ENCODE peak calls at places on chromosomes 4 and X, in ten cellular contexts. One of them, this sample, is unnamed.

GRCh38 chr4:90745176-90745575 is 618.0 kb downstream of the CCSER1 start:
- DNase-seq in PC-3: peak; percentile 85
- DNase-seq in NCI-H2081: no peak
- DNase-seq in sigmoid colon: no peak
- DNase-seq in NCI-H1105: no peak
- DNase-seq in activated T-cell treated with anti-CD3 and anti-CD28 coated beads for 1 hour: no peak
- DNase-seq in stimulated activated CD8-positive, alpha-beta memory T cell treated with anti-CD3 and anti-CD28 coated beads, Interleukin-4, amount 100 ng/mL, for 1 hour: no peak
- DNase-seq in EL: no peak
- DNase-seq in neural crest cell: no peak
- DNase-seq in HEK293T: no peak
- DNase-seq in this sample: no peak

GRCh38 chr4:26873391-26874026 is 12.9 kb downstream of the STIM2 start:
- DNase-seq in PC-3: no peak
- DNase-seq in NCI-H2081: no peak
- DNase-seq in sigmoid colon: no peak
- DNase-seq in NCI-H1105: no peak
- DNase-seq in activated T-cell treated with anti-CD3 and anti-CD28 coated beads for 1 hour: peak; percentile 17
- DNase-seq in stimulated activated CD8-positive, alpha-beta memory T cell treated with anti-CD3 and anti-CD28 coated beads, Interleukin-4, amount 100 ng/mL, for 1 hour: peak; percentile 25
- DNase-seq in EL: no peak
- DNase-seq in neural crest cell: no peak
- DNase-seq in HEK293T: no peak
- DNase-seq in this sample: no peak

GRCh38 chr4:83112678-83113428 is 1.7 kb downstream of the PLAC8 start:
- DNase-seq in PC-3: no peak
- DNase-seq in NCI-H2081: no peak
- DNase-seq in sigmoid colon: no peak
- DNase-seq in NCI-H1105: no peak
- DNase-seq in activated T-cell treated with anti-CD3 and anti-CD28 coated beads for 1 hour: no peak
- DNase-seq in stimulated activated CD8-positive, alpha-beta memory T cell treated with anti-CD3 and anti-CD28 coated beads, Interleukin-4, amount 100 ng/mL, for 1 hour: no peak
- DNase-seq in EL: peak; percentile 93
- DNase-seq in neural crest cell: no peak
- DNase-seq in HEK293T: no peak
- DNase-seq in this sample: no peak

GRCh38 chrX:47831788-47832187 is 4.9 kb upstream of the ZNF81 start:
- DNase-seq in PC-3: peak; percentile 73
- DNase-seq in NCI-H2081: peak; percentile 53
- DNase-seq in sigmoid colon: no peak
- DNase-seq in NCI-H1105: peak; percentile 34
- DNase-seq in activated T-cell treated with anti-CD3 and anti-CD28 coated beads for 1 hour: peak; percentile 35
- DNase-seq in stimulated activated CD8-positive, alpha-beta memory T cell treated with anti-CD3 and anti-CD28 coated beads, Interleukin-4, amount 100 ng/mL, for 1 hour: peak; percentile 15
- DNase-seq in EL: peak; percentile 37
- DNase-seq in neural crest cell: peak; percentile 27
- DNase-seq in HEK293T: peak; percentile 63
- DNase-seq in this sample: peak; percentile 2

GRCh38 chrX:119292445-119292844 is 56.4 kb downstream of the PGRMC1 start:
- DNase-seq in PC-3: peak; percentile 32
- DNase-seq in NCI-H2081: no peak
- DNase-seq in sigmoid colon: no peak
- DNase-seq in NCI-H1105: no peak
- DNase-seq in activated T-cell treated with anti-CD3 and anti-CD28 coated beads for 1 hour: no peak
- DNase-seq in stimulated activated CD8-positive, alpha-beta memory T cell treated with anti-CD3 and anti-CD28 coated beads, Interleukin-4, amount 100 ng/mL, for 1 hour: no peak
- DNase-seq in EL: no peak
- DNase-seq in neural crest cell: no peak
- DNase-seq in HEK293T: no peak
- DNase-seq in this sample: no peak

GRCh38 chr4:155025762-155026457 is 182.5 kb upstream of the NPY2R start:
- DNase-seq in PC-3: peak; percentile 79
- DNase-seq in NCI-H2081: no peak
- DNase-seq in sigmoid colon: no peak
- DNase-seq in NCI-H1105: no peak
- DNase-seq in activated T-cell treated with anti-CD3 and anti-CD28 coated beads for 1 hour: no peak
- DNase-seq in stimulated activated CD8-positive, alpha-beta memory T cell treated with anti-CD3 and anti-CD28 coated beads, Interleukin-4, amount 100 ng/mL, for 1 hour: no peak
- DNase-seq in EL: peak; percentile 8
- DNase-seq in neural crest cell: peak; percentile 51
- DNase-seq in HEK293T: peak; percentile 66
- DNase-seq in this sample: peak; percentile 30

GRCh38 chrX:155071694-155072215 is 447 bp downstream of the BRCC3 start:
- DNase-seq in PC-3: no peak
- DNase-seq in NCI-H2081: no peak
- DNase-seq in sigmoid colon: peak; percentile 68
- DNase-seq in NCI-H1105: no peak
- DNase-seq in activated T-cell treated with anti-CD3 and anti-CD28 coated beads for 1 hour: no peak
- DNase-seq in stimulated activated CD8-positive, alpha-beta memory T cell treated with anti-CD3 and anti-CD28 coated beads, Interleukin-4, amount 100 ng/mL, for 1 hour: no peak
- DNase-seq in EL: peak; percentile 8
- DNase-seq in neural crest cell: peak; percentile 6
- DNase-seq in HEK293T: no peak
- DNase-seq in this sample: no peak

GRCh38 chr4:95505149-95505548 is 43.6 kb downstream of the UNC5C start:
- DNase-seq in PC-3: no peak
- DNase-seq in NCI-H2081: no peak
- DNase-seq in sigmoid colon: no peak
- DNase-seq in NCI-H1105: no peak
- DNase-seq in activated T-cell treated with anti-CD3 and anti-CD28 coated beads for 1 hour: no peak
- DNase-seq in stimulated activated CD8-positive, alpha-beta memory T cell treated with anti-CD3 and anti-CD28 coated beads, Interleukin-4, amount 100 ng/mL, for 1 hour: no peak
- DNase-seq in EL: no peak
- DNase-seq in neural crest cell: no peak
- DNase-seq in HEK293T: no peak
- DNase-seq in this sample: no peak

GRCh38 chr4:139655116-139655515 is 10.5 kb upstream of the MGST2 start:
- DNase-seq in PC-3: peak; percentile 48
- DNase-seq in NCI-H2081: peak; percentile 53
- DNase-seq in sigmoid colon: no peak
- DNase-seq in NCI-H1105: no peak
- DNase-seq in activated T-cell treated with anti-CD3 and anti-CD28 coated beads for 1 hour: no peak
- DNase-seq in stimulated activated CD8-positive, alpha-beta memory T cell treated with anti-CD3 and anti-CD28 coated beads, Interleukin-4, amount 100 ng/mL, for 1 hour: no peak
- DNase-seq in EL: peak; percentile 36
- DNase-seq in neural crest cell: no peak
- DNase-seq in HEK293T: no peak
- DNase-seq in this sample: peak; percentile 60

GRCh38 chr4:15504041-15504440 is 34.4 kb downstream of the CC2D2A start:
- DNase-seq in PC-3: no peak
- DNase-seq in NCI-H2081: no peak
- DNase-seq in sigmoid colon: no peak
- DNase-seq in NCI-H1105: no peak
- DNase-seq in activated T-cell treated with anti-CD3 and anti-CD28 coated beads for 1 hour: no peak
- DNase-seq in stimulated activated CD8-positive, alpha-beta memory T cell treated with anti-CD3 and anti-CD28 coated beads, Interleukin-4, amount 100 ng/mL, for 1 hour: no peak
- DNase-seq in EL: no peak
- DNase-seq in neural crest cell: no peak
- DNase-seq in HEK293T: no peak
- DNase-seq in this sample: no peak

This sample was measured in COR-L47.